ENCODE peak calls at places on chromosomes 11 and 22, in four cellular contexts. D, V, K and A are unnamed samples.

GRCh38 chr11:85758026-85758425 is 52.9 kb downstream of the SYTL2 start:
- DNase-seq in D (no peak), V (no peak), K (no peak), A (no peak)

GRCh38 chr11:93480756-93481155 is 62.4 kb downstream of the SMCO4 start:
- DNase-seq in D (no peak), K (no peak), V (no peak), A (no peak)

GRCh38 chr22:30217698-30218565 is 28.6 kb downstream of the LIF start:
- DNase-seq in D (no peak), K (no peak), V (no peak), A (no peak)

GRCh38 chr22:39343259-39344045 is 6.3 kb upstream of the SYNGR1 start:
- DNase-seq in D (peak), K (peak), V (peak), A (peak)

GRCh38 chr22:21650823-21651520 is 8.9 kb downstream of the SDF2L1 start:
- DNase-seq in V (no peak), D (no peak), K (no peak), A (no peak)

GRCh38 chr11:134932761-134933160 is 520.7 kb upstream of the B3GAT1 start:
- DNase-seq in K (no peak), V (no peak), D (no peak), A (no peak)

GRCh38 chr22:45686004-45686403 is 14.4 kb downstream of the ATXN10 start:
- DNase-seq in D (no peak), V (no peak), K (no peak), A (no peak)

GRCh38 chr11:12003329-12003728 is 5.1 kb downstream of the DKK3 start:
- DNase-seq in V (no peak), K (no peak), D (no peak), A (no peak)

GRCh38 chr11:130037058-130037457 is 32.6 kb upstream of the APLP2 start:
- DNase-seq in D (no peak), V (peak), K (no peak), A (peak)

GRCh38 chr22:17098379-17098819 is 13.6 kb downstream of the IL17RA start:
- DNase-seq in V (no peak), K (no peak), D (no peak), A (no peak)

GRCh38 chr11:13963949-13964770 is 1.6 kb downstream of the SPON1 start:
- DNase-seq in D (no peak), K (no peak), V (no peak), A (no peak)

GRCh38 chr11:12122083-12122482 is 11.7 kb downstream of the MICAL2 start:
- DNase-seq in V (peak), K (peak), D (peak), A (no peak)

GRCh38 chr11:116072776-116073175 is 568.6 kb upstream of the CADM1 start:
- DNase-seq in D (no peak), V (no peak), K (peak), A (no peak)

GRCh38 chr22:18000441-18001039 is 23.8 kb downstream of the MICAL3 start:
- DNase-seq in K (no peak), D (no peak), V (no peak), A (no peak)

GRCh38 chr11:33893711-33894401 is 2.0 kb upstream of the LMO2 start:
- DNase-seq in K (no peak), V (no peak), D (no peak), A (no peak)

GRCh38 chr11:112881461-112881860 is 79.8 kb upstream of the NCAM1 start:
- DNase-seq in D (no peak), V (no peak), K (peak), A (no peak)
- H3K4me3 ChIP-seq in D (no peak), V (no peak), K (no peak), A (peak)

GRCh38 chr22:36610567-36610966 is 81.6 kb upstream of the EIF3D start:
- DNase-seq in K (no peak), D (no peak), V (no peak), A (no peak)

GRCh38 chr22:36611241-36611976 is 82.4 kb upstream of the EIF3D start:
- DNase-seq in K (no peak), D (no peak), V (no peak), A (no peak)

GRCh38 chr22:36616682-36617081 is 86.9 kb downstream of the CACNG2 start:
- DNase-seq in D (no peak), K (no peak), V (no peak), A (no peak)

GRCh38 chr22:36612458-36612857 is 83.5 kb upstream of the EIF3D start:
- DNase-seq in D (no peak), K (no peak), V (no peak), A (no peak)

DNA sequence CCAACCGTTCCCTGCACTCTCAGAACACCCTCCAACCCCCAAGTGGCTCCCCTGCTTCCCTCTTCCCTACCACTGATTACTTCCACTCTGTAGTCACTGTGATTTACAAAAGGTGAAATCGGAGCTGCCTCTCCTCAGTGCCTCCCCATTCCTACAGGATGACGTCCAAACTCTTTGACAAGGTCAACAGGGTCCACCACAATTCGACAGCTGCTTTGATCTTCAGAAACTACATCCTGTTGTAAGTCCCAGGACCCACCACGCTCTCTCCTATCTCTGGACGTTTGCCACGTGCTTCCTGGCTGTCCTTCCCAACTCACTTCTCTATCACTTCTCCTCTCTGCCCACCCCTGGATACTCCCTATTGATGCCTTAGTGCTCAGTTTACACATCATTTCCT is 85.0 kb upstream of the EIF3D start:
- DNase-seq in K (no peak), V (peak), D (no peak), A (no peak)
- TF ChIP-seq TCF7L2 in K (no peak), V (no peak), D (peak), A (no peak)

DNA sequence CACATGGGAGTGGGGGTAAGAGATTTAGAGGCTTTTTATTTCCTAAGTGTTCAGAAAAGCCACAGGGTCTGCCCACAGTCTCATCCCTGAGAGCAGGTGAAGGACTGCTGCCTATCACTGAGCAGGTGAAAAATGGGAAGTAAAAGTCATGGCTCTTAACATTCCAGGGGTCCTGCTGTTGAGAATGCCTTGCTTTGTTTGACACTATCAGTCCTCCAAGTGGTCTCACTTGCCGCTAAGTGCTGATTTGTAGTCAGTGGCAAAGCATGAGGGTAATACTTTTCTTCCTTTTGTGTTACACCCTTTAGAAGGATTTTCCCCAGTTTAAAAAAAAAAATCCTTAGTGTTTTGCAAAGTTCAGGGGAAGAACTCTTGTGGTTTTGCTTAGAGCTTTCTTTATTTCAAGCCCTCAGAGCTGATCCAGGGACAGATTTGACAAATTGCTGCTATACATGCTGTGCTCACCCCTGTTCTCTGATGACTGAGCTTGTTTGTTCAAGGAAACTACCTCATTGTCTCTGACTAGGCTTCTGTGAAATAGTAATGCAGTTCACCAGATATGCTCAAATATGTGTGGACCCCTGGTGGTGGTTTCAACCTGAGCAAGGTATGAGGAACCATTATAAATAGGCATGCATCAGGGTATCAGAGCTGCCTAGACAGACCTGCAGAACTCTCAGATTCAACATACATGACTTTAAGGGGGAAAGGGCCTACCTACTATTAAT is 141.0 kb downstream of the ARHGAP42 start:
- DNase-seq in D (peak), K (no peak), V (peak), A (no peak)
- TF ChIP-seq CTCF in D (peak), K (peak), V (peak), A (peak)

DNA sequence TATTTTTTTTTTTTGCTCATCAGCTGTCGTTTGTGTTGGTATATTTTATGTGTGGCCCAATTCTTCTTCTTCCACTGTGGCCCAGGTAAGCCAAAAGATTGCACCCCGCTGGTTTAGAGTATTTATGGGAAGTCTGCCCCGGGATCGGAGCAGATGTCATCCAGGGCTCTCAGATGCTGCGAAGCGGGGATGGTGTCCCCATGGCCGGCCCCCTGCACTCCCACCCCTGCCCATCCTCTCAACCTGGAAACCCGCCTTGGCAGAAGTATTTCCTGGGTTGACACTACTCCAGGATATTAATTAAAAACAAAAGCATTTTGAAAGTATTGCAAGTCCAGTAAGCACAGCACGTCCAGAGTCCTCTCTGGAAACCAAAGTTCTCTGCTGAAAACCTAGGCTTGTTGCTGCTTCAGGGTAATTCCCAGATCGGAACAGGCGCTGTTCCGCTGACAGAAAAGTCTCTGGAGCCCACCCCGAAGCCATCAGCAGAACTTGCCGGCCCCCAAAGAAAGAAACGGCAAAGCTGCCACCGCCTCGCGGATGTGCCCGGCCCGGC is 833 bp downstream of the SCUBE2 start:
- DNase-seq in D (no peak), V (no peak), K (no peak), A (no peak)
- H3K4me3 ChIP-seq in D (no peak), V (no peak), K (no peak), A (no peak)